ENCODE peak calls at places on chromosomes 7 and 10, in eight cellular contexts. One of them, this sample, is unnamed.

GRCh38 chr7:333399-333776 is 43.4 kb downstream of the FOXL3 start:
- DNase-seq in HL-60: no peak
- DNase-seq in vagina: no peak
- DNase-seq in GM23338: no peak
- DNase-seq in brain microvascular endothelial cell: peak; percentile 40
- DNase-seq in colonic mucosa: peak; percentile 56
- DNase-seq in upper lobe of right lung: no peak
- DNase-seq in heart right ventricle: peak; percentile 83
- DNase-seq in this sample: no peak

GRCh38 chr10:70887804-70888800 is at the start of gene PCBD1:
- DNase-seq in HL-60: peak; percentile 49
- DNase-seq in vagina: no peak
- DNase-seq in GM23338: peak; percentile 78
- DNase-seq in brain microvascular endothelial cell: peak; percentile 21
- DNase-seq in colonic mucosa: peak; percentile 90
- DNase-seq in upper lobe of right lung: peak; percentile 91
- DNase-seq in heart right ventricle: peak; percentile 78
- DNase-seq in this sample: peak; percentile 89

GRCh38 chr7:111499027-111499426 is 63.3 kb downstream of the IMMP2L start:
- DNase-seq in HL-60: no peak
- DNase-seq in vagina: no peak
- DNase-seq in GM23338: no peak
- DNase-seq in brain microvascular endothelial cell: peak; percentile 89
- DNase-seq in colonic mucosa: no peak
- DNase-seq in upper lobe of right lung: no peak
- DNase-seq in heart right ventricle: no peak
- DNase-seq in this sample: no peak

GRCh38 chr10:113169853-113170455 is 219.9 kb downstream of the TCF7L2 start:
- DNase-seq in HL-60: no peak
- DNase-seq in vagina: no peak
- DNase-seq in GM23338: no peak
- DNase-seq in brain microvascular endothelial cell: no peak
- DNase-seq in colonic mucosa: no peak
- DNase-seq in upper lobe of right lung: no peak
- DNase-seq in heart right ventricle: no peak
- DNase-seq in this sample: no peak

GRCh38 chr10:43955002-43955596 is 306.4 kb upstream of the ZNF32 start:
- DNase-seq in HL-60: no peak
- DNase-seq in vagina: no peak
- DNase-seq in GM23338: peak; percentile 2
- DNase-seq in brain microvascular endothelial cell: no peak
- DNase-seq in colonic mucosa: no peak
- DNase-seq in upper lobe of right lung: peak; percentile 12
- DNase-seq in heart right ventricle: no peak
- DNase-seq in this sample: peak; percentile 46

GRCh38 chr10:71966046-71967004 is 2.1 kb downstream of the CHST3 start:
- DNase-seq in HL-60: no peak
- DNase-seq in vagina: no peak
- DNase-seq in GM23338: no peak
- DNase-seq in brain microvascular endothelial cell: no peak
- DNase-seq in colonic mucosa: no peak
- DNase-seq in upper lobe of right lung: no peak
- DNase-seq in heart right ventricle: no peak
- DNase-seq in this sample: no peak

GRCh38 chr10:30411263-30411662 is 22.7 kb upstream of the MAP3K8 start:
- DNase-seq in HL-60: no peak
- DNase-seq in vagina: no peak
- DNase-seq in GM23338: no peak
- DNase-seq in brain microvascular endothelial cell: no peak
- DNase-seq in colonic mucosa: no peak
- DNase-seq in upper lobe of right lung: no peak
- DNase-seq in heart right ventricle: no peak
- DNase-seq in this sample: no peak

GRCh38 chr10:97319671-97320479 is 804 bp downstream of the FRAT1 start:
- DNase-seq in HL-60: peak; percentile 82
- DNase-seq in vagina: no peak
- DNase-seq in GM23338: peak; percentile 86
- DNase-seq in brain microvascular endothelial cell: no peak
- DNase-seq in colonic mucosa: peak; percentile 69
- DNase-seq in upper lobe of right lung: peak; percentile 88
- DNase-seq in heart right ventricle: peak; percentile 60
- DNase-seq in this sample: peak; percentile 90

GRCh38 chr7:35680403-35681013 is 14.4 kb downstream of the HERPUD2 start:
- DNase-seq in HL-60: no peak
- DNase-seq in vagina: no peak
- DNase-seq in GM23338: no peak
- DNase-seq in brain microvascular endothelial cell: no peak
- DNase-seq in colonic mucosa: no peak
- DNase-seq in upper lobe of right lung: no peak
- DNase-seq in heart right ventricle: no peak
- DNase-seq in this sample: no peak

GRCh38 chr7:47536705-47537611 is 45.0 kb downstream of the TNS3 start:
- DNase-seq in HL-60: no peak
- DNase-seq in vagina: no peak
- DNase-seq in GM23338: peak; percentile 81
- DNase-seq in brain microvascular endothelial cell: peak; percentile 40
- DNase-seq in colonic mucosa: peak; percentile 58
- DNase-seq in upper lobe of right lung: peak; percentile 81
- DNase-seq in heart right ventricle: peak; percentile 61
- DNase-seq in this sample: peak; percentile 84

GRCh38 chr7:112575864-112576263 is 95.1 kb downstream of the LSMEM1 start:
- DNase-seq in HL-60: no peak
- DNase-seq in vagina: no peak
- DNase-seq in GM23338: no peak
- DNase-seq in brain microvascular endothelial cell: no peak
- DNase-seq in colonic mucosa: no peak
- DNase-seq in upper lobe of right lung: no peak
- DNase-seq in heart right ventricle: no peak
- DNase-seq in this sample: no peak

GRCh38 chr7:114502454-114503254 is 88.0 kb downstream of the FOXP2 start:
- DNase-seq in HL-60: no peak
- DNase-seq in vagina: no peak
- DNase-seq in GM23338: no peak
- DNase-seq in brain microvascular endothelial cell: peak; percentile 66
- DNase-seq in colonic mucosa: peak; percentile 32
- DNase-seq in upper lobe of right lung: no peak
- DNase-seq in heart right ventricle: no peak
- DNase-seq in this sample: no peak

GRCh38 chr7:99253369-99253768 is 19.3 kb upstream of the MYH16 start:
- DNase-seq in HL-60: no peak
- DNase-seq in vagina: no peak
- DNase-seq in GM23338: no peak
- DNase-seq in brain microvascular endothelial cell: no peak
- DNase-seq in colonic mucosa: no peak
- DNase-seq in upper lobe of right lung: no peak
- DNase-seq in heart right ventricle: peak; percentile 45
- DNase-seq in this sample: no peak

GRCh38 chr10:22856444-22857074 is 71.3 kb upstream of the ARMC3 start:
- DNase-seq in HL-60: no peak
- DNase-seq in vagina: no peak
- DNase-seq in GM23338: no peak
- DNase-seq in brain microvascular endothelial cell: no peak
- DNase-seq in colonic mucosa: no peak
- DNase-seq in upper lobe of right lung: no peak
- DNase-seq in heart right ventricle: no peak
- DNase-seq in this sample: no peak

GRCh38 chr7:139683137-139683871 is 94.5 kb downstream of the HIPK2 start:
- DNase-seq in HL-60: no peak
- DNase-seq in vagina: no peak
- DNase-seq in GM23338: no peak
- DNase-seq in brain microvascular endothelial cell: peak; percentile 89
- DNase-seq in colonic mucosa: no peak
- DNase-seq in upper lobe of right lung: no peak
- DNase-seq in heart right ventricle: no peak
- DNase-seq in this sample: no peak

GRCh38 chr7:28630350-28630749 is 218.0 kb downstream of the CREB5 start:
- DNase-seq in HL-60: no peak
- DNase-seq in vagina: no peak
- DNase-seq in GM23338: no peak
- DNase-seq in brain microvascular endothelial cell: no peak
- DNase-seq in colonic mucosa: no peak
- DNase-seq in upper lobe of right lung: no peak
- DNase-seq in heart right ventricle: no peak
- DNase-seq in this sample: no peak

GRCh38 chr10:52436664-52437063 is 122.6 kb downstream of the DKK1 start:
- DNase-seq in HL-60: no peak
- DNase-seq in vagina: no peak
- DNase-seq in GM23338: no peak
- DNase-seq in brain microvascular endothelial cell: no peak
- DNase-seq in colonic mucosa: no peak
- DNase-seq in upper lobe of right lung: no peak
- DNase-seq in heart right ventricle: no peak
- DNase-seq in this sample: no peak

GRCh38 chr7:115734643-115735042 is 295.9 kb downstream of the TFEC start:
- DNase-seq in HL-60: no peak
- DNase-seq in vagina: no peak
- DNase-seq in GM23338: no peak
- DNase-seq in brain microvascular endothelial cell: no peak
- DNase-seq in colonic mucosa: no peak
- DNase-seq in upper lobe of right lung: no peak
- DNase-seq in heart right ventricle: no peak
- DNase-seq in this sample: no peak

GRCh38 chr7:113636727-113637421 is 281.9 kb downstream of the PPP1R3A start:
- DNase-seq in HL-60: no peak
- DNase-seq in vagina: no peak
- DNase-seq in GM23338: no peak
- DNase-seq in brain microvascular endothelial cell: peak; percentile 71
- DNase-seq in colonic mucosa: no peak
- DNase-seq in upper lobe of right lung: no peak
- DNase-seq in heart right ventricle: no peak
- DNase-seq in this sample: no peak

GRCh38 chr7:26179826-26180497 is 20.6 kb downstream of the HNRNPA2B1 start:
- DNase-seq in HL-60: no peak
- DNase-seq in vagina: no peak
- DNase-seq in GM23338: no peak
- DNase-seq in brain microvascular endothelial cell: no peak
- DNase-seq in colonic mucosa: no peak
- DNase-seq in upper lobe of right lung: no peak
- DNase-seq in heart right ventricle: no peak
- DNase-seq in this sample: no peak

GRCh38 chr7:24328050-24328449 is 44.1 kb downstream of the NPY start:
- DNase-seq in HL-60: no peak
- DNase-seq in vagina: no peak
- DNase-seq in GM23338: no peak
- DNase-seq in brain microvascular endothelial cell: no peak
- DNase-seq in colonic mucosa: no peak
- DNase-seq in upper lobe of right lung: peak; percentile 69
- DNase-seq in heart right ventricle: no peak
- DNase-seq in this sample: no peak

GRCh38 chr7:108442039-108442568 is 14.1 kb downstream of the NRCAM start:
- DNase-seq in HL-60: no peak
- DNase-seq in vagina: no peak
- DNase-seq in GM23338: no peak
- DNase-seq in brain microvascular endothelial cell: no peak
- DNase-seq in colonic mucosa: no peak
- DNase-seq in upper lobe of right lung: no peak
- DNase-seq in heart right ventricle: no peak
- DNase-seq in this sample: no peak

GRCh38 chr7:39192476-39192875 is 214.8 kb downstream of the POU6F2 start:
- DNase-seq in HL-60: no peak
- DNase-seq in vagina: no peak
- DNase-seq in GM23338: no peak
- DNase-seq in brain microvascular endothelial cell: no peak
- DNase-seq in colonic mucosa: no peak
- DNase-seq in upper lobe of right lung: no peak
- DNase-seq in heart right ventricle: no peak
- DNase-seq in this sample: peak; percentile 82

GRCh38 chr10:124677871-124678565 is 66.2 kb downstream of the FAM53B start:
- DNase-seq in HL-60: no peak
- DNase-seq in vagina: no peak
- DNase-seq in GM23338: no peak
- DNase-seq in brain microvascular endothelial cell: no peak
- DNase-seq in colonic mucosa: no peak
- DNase-seq in upper lobe of right lung: no peak
- DNase-seq in heart right ventricle: peak; percentile 61
- DNase-seq in this sample: no peak
- H3K27ac ChIP-seq in HL-60: no peak overlapping the region
- H3K27ac ChIP-seq in vagina: no peak overlapping the region
- H3K27ac ChIP-seq in GM23338: no peak overlapping the region
- H3K27ac ChIP-seq in brain microvascular endothelial cell: no peak overlapping the region
- H3K27ac ChIP-seq in colonic mucosa: peak overlapping the region; percentile 13
- H3K27ac ChIP-seq in upper lobe of right lung: peak overlapping the region; percentile 36
- H3K27ac ChIP-seq in heart right ventricle: peak overlapping the region; percentile 87
- H3K27ac ChIP-seq in this sample: peak overlapping the region; percentile 79

GRCh38 chr10:133527779-133528271 is 662 bp downstream of the CYP2E1 start:
- DNase-seq in HL-60: no peak
- DNase-seq in vagina: no peak
- DNase-seq in GM23338: peak; percentile 14
- DNase-seq in brain microvascular endothelial cell: no peak
- DNase-seq in colonic mucosa: no peak
- DNase-seq in upper lobe of right lung: no peak
- DNase-seq in heart right ventricle: no peak
- DNase-seq in this sample: no peak
- H3K4me3 ChIP-seq in HL-60: no peak overlapping the region
- H3K4me3 ChIP-seq in vagina: peak overlapping the region; percentile 13
- H3K4me3 ChIP-seq in GM23338: peak overlapping the region; percentile 57
- H3K4me3 ChIP-seq in brain microvascular endothelial cell: no peak overlapping the region
- H3K4me3 ChIP-seq in colonic mucosa: no peak overlapping the region
- H3K4me3 ChIP-seq in upper lobe of right lung: peak overlapping the region; percentile 26
- H3K4me3 ChIP-seq in heart right ventricle: peak overlapping the region; percentile 43
- H3K4me3 ChIP-seq in this sample: no peak overlapping the region

GRCh38 chr10:68666280-68666760 is 54.7 kb upstream of the CCAR1 start:
- DNase-seq in HL-60: no peak
- DNase-seq in vagina: no peak
- DNase-seq in GM23338: no peak
- DNase-seq in brain microvascular endothelial cell: peak; percentile 76
- DNase-seq in colonic mucosa: no peak
- DNase-seq in upper lobe of right lung: no peak
- DNase-seq in heart right ventricle: no peak
- DNase-seq in this sample: no peak
- H3K27ac ChIP-seq in HL-60: no peak overlapping the region
- H3K27ac ChIP-seq in vagina: no peak overlapping the region
- H3K27ac ChIP-seq in GM23338: peak overlapping the region; percentile 72
- H3K27ac ChIP-seq in brain microvascular endothelial cell: peak overlapping the region; percentile 89
- H3K27ac ChIP-seq in colonic mucosa: no peak overlapping the region
- H3K27ac ChIP-seq in upper lobe of right lung: no peak overlapping the region
- H3K27ac ChIP-seq in heart right ventricle: no peak overlapping the region
- H3K27ac ChIP-seq in this sample: no peak overlapping the region

DNA sequence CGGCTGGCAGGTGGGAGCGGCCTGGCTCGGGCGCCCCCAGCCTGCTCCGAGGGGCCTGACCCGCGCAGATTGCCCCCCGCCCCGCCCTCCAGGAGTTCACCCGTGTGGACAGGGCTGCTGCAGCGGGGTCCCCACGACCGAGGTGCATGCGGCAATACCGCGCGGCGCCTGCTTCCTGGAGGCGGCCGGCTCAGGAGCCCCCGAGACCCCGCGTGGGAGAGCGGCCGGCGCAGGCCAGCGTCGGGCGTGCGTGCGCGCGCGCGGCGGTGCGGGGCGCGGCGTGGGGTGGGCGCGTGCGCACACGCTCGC is 1.0 kb upstream of the ACHE start:
- DNase-seq in HL-60: no peak
- DNase-seq in vagina: no peak
- DNase-seq in GM23338: no peak
- DNase-seq in brain microvascular endothelial cell: no peak
- DNase-seq in colonic mucosa: no peak
- DNase-seq in upper lobe of right lung: no peak
- DNase-seq in heart right ventricle: no peak
- DNase-seq in this sample: no peak
- H3K4me3 ChIP-seq in HL-60: peak overlapping the region; percentile 8
- H3K4me3 ChIP-seq in vagina: peak overlapping the region; percentile 51
- H3K4me3 ChIP-seq in GM23338: peak overlapping the region; percentile 52
- H3K4me3 ChIP-seq in brain microvascular endothelial cell: no peak overlapping the region
- H3K4me3 ChIP-seq in colonic mucosa: peak overlapping the region; percentile 44
- H3K4me3 ChIP-seq in upper lobe of right lung: peak overlapping the region; percentile 45
- H3K4me3 ChIP-seq in heart right ventricle: peak overlapping the region; percentile 61
- H3K4me3 ChIP-seq in this sample: peak overlapping the region; percentile 68

GRCh38 chr10:119404719-119405504 is 137.6 kb downstream of the RGS10 start:
- DNase-seq in HL-60: peak; percentile 66
- DNase-seq in vagina: no peak
- DNase-seq in GM23338: no peak
- DNase-seq in brain microvascular endothelial cell: no peak
- DNase-seq in colonic mucosa: no peak
- DNase-seq in upper lobe of right lung: no peak
- DNase-seq in heart right ventricle: no peak
- DNase-seq in this sample: no peak
- H3K27ac ChIP-seq in HL-60: peak overlapping the region; percentile 56
- H3K27ac ChIP-seq in vagina: peak overlapping the region; percentile 40
- H3K27ac ChIP-seq in GM23338: no peak overlapping the region
- H3K27ac ChIP-seq in brain microvascular endothelial cell: peak overlapping the region; percentile 9
- H3K27ac ChIP-seq in colonic mucosa: no peak overlapping the region
- H3K27ac ChIP-seq in upper lobe of right lung: no peak overlapping the region
- H3K27ac ChIP-seq in heart right ventricle: peak overlapping the region; percentile 90
- H3K27ac ChIP-seq in this sample: no peak overlapping the region